ENCODE peak calls at places on chromosomes 16 and 17, in five cellular contexts. Z, F, L, B and D are unnamed samples.

GRCh38 chr16:78684655-78685400 is 585.4 kb downstream of the WWOX start:
- DNase-seq in Z (no peak), F (no peak), L (no peak), B (no peak), D (no peak)

GRCh38 chr17:77821114-77821513 is 137.4 kb upstream of the TNRC6C start:
- DNase-seq in Z (no peak), F (peak; percentile 24), L (no peak), B (peak; percentile 29), D (no peak)

GRCh38 chr17:12990041-12990808 is 27.6 kb downstream of the ELAC2 start:
- DNase-seq in Z (no peak), F (peak; percentile 26), L (no peak), B (no peak), D (no peak)

GRCh38 chr16:57873218-57873617 is 70.9 kb upstream of the KIFC3 start:
- DNase-seq in Z (no peak), F (no peak), L (peak; percentile 64), B (no peak), D (no peak)

GRCh38 chr16:17404903-17405691 is 65.7 kb downstream of the XYLT1 start:
- DNase-seq in Z (no peak), F (no peak), L (no peak), B (no peak), D (no peak)

GRCh38 chr17:75850928-75851692 is 4.0 kb downstream of the WBP2 start:
- DNase-seq in Z (no peak), F (no peak), L (no peak), B (no peak), D (no peak)

GRCh38 chr17:82872591-82873520 is 33.0 kb upstream of the ZNF750 start:
- DNase-seq in Z (no peak), F (no peak), L (no peak), B (no peak), D (no peak)

GRCh38 chr16:67100569-67101300 is 9.0 kb upstream of the PHAF1 start:
- DNase-seq in Z (peak; percentile 49), F (no peak), L (no peak), B (no peak), D (peak; percentile 28)

GRCh38 chr16:57645691-57646387 is 17.4 kb downstream of the ADGRG1 start:
- DNase-seq in Z (no peak), F (no peak), L (no peak), B (no peak), D (peak; percentile 81)

GRCh38 chr17:80408872-80409271 is 6.1 kb upstream of the ENDOV start:
- DNase-seq in Z (no peak), F (no peak), L (no peak), B (no peak), D (peak; percentile 71)

GRCh38 chr17:8255499-8255898 is 6.4 kb downstream of the PFAS start:
- DNase-seq in Z (peak; percentile 47), F (no peak), L (no peak), B (peak; percentile 21), D (no peak)

GRCh38 chr16:50267651-50268050 is 1.3 kb downstream of the ADCY7 start:
- DNase-seq in Z (no peak), F (no peak), L (no peak), B (no peak), D (no peak)

GRCh38 chr17:71192848-71193247 is 928.0 kb upstream of the SOX9 start:
- DNase-seq in Z (no peak), F (no peak), L (no peak), B (no peak), D (no peak)

GRCh38 chr16:12119562-12119961 is 143.0 kb downstream of the SNX29 start:
- DNase-seq in Z (no peak), F (no peak), L (no peak), B (no peak), D (no peak)

GRCh38 chr17:13038931-13039665 is 21.3 kb upstream of the ELAC2 start:
- DNase-seq in Z (no peak), F (no peak), L (no peak), B (no peak), D (no peak)

GRCh38 chr17:47295037-47295873 is 28.5 kb upstream of the EFCAB13 start:
- DNase-seq in Z (no peak), F (no peak), L (no peak), B (peak; percentile 79), D (no peak)

GRCh38 chr17:67575325-67575724 is 142.4 kb upstream of the NOL11 start:
- DNase-seq in Z (no peak), F (peak; percentile 5), L (no peak), B (peak; percentile 38), D (no peak)

DNA sequence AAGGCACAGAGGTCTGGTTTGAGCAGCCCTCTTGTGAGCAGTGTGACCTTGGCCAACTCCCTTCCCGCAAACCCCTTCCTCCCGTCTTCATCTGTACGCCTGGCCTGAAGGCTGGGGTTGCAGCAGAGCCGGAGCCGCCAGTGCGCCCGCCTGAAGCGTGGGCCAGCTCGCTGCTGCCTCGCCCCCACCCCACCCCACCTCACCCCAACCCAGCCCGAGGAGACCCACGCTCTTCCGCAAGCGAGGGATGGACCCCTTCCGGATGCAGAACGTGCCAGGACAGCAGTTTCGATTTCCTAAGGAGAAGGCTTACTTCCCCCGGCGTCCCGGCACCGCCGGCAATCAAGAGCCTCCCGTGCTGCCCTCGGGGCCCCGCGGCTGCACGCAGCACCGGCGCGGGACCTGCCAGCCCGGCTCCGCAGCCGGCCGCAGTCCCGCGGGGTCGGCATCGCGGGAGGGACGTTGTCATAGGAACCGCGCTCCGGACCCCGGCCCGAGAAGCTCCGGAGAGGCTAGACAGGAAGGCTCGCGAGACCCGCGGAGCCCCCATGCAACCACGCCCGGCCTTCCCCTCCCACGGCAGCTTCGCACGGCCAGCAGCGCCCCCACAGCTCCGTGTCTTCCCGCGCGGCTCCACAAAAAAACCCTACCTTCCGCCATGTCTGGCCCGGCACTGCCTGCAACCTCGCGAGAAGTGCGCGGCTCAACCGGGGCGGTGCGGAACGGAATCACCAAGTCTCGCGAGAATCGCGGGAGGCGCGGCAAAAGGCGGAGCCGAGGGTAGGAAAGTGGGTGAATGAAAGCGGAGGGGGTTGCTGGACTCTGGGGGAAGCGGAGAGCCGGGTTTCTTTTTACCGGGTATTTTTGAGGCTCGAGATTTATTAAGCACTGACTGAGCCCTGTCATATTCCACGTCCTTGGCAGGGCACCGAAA is at the start of gene ANKFY1:
- DNase-seq in Z (peak; percentile 99), F (peak; percentile 95), L (peak; percentile 99), B (peak; percentile 87), D (peak; percentile 97)
- TF ChIP-seq CTCF in Z (no peak), F (peak; percentile 48), L (no peak), B (peak; percentile 58), D (no peak)

GRCh38 chr16:8674413-8675022 is at the start of gene ABAT:
- DNase-seq in Z (peak; percentile 93), F (peak; percentile 82), L (peak; percentile 91), B (peak; percentile 91), D (peak; percentile 77)

GRCh38 chr16:8676160-8676547 is 1.7 kb downstream of the ABAT start:
- DNase-seq in Z (no peak), F (no peak), L (no peak), B (no peak), D (no peak)

GRCh38 chr16:8676737-8677375 is 2.4 kb downstream of the ABAT start:
- DNase-seq in Z (no peak), F (no peak), L (no peak), B (no peak), D (no peak)

GRCh38 chr16:8673611-8674412 is 605 bp upstream of the ABAT start:
- DNase-seq in Z (no peak), F (no peak), L (no peak), B (no peak), D (no peak)

GRCh38 chr16:8675183-8676159 is 1.1 kb downstream of the ABAT start:
- DNase-seq in Z (no peak), F (no peak), L (no peak), B (peak; percentile 96), D (no peak)
- TF ChIP-seq JUN in Z (no peak), F (no peak), L (no peak), B (no peak), D (no peak)

GRCh38 chr17:53627511-53627910 is 195.2 kb upstream of the KIF2B start:
- DNase-seq in Z (peak; percentile 17), F (no peak), L (no peak), B (no peak), D (no peak)
- H3K27ac ChIP-seq in Z (no peak overlapping the region), F (no peak overlapping the region), L (no peak overlapping the region), B (no peak overlapping the region), D (no peak overlapping the region)

GRCh38 chr16:47660540-47660939 is 199.4 kb downstream of the PHKB start:
- DNase-seq in Z (no peak), F (peak; percentile 15), L (no peak), B (no peak), D (no peak)
- TF ChIP-seq CTCF in Z (no peak), F (peak; percentile 22), L (peak; percentile 35), B (no peak), D (no peak)

DNA sequence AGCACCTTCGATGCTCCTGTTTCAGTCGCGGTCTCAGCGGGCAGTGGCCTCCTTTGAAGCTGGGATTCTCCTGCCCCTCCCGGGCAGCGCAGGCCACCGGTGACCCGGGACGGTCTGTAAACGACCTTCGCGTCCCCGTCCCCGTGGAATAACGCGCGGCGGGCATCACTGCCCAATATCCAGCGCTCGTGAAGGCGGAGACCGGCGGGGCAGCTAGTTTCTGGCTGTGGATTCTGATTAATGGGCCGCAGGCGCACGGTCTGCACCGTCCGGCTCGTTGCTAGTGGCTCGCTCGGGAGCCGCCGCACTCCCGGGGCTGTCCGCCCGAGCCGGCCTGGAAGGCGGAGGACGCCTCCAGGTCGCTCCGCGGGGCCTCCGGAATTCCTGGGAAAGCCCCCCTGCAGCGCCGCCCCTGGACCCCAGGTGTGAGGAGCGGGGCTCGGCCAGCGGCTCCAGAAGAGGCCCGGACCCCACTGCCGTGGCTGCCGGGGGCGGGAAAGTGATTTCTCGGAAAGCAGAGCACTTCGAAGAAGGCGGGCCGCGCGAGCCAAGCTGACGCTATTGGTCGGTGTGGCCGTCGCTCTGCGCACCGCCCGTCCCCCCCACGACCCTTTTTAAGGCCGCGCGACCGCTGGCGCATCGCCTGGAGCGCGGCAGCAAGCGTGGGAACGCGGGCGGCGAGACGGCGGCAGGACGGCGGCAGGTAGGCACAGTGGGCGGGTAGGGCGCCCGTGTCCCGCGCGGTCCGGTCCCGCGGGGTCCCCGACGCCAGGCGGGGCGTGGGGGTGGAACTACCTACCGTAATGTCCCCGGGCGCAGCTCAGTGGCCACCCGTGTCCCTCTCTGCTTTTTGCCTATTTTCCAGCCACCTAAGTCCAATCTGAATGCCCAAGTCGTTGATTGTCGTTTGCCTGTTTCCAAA is at the start of gene IRF8:
- DNase-seq in Z (no peak), F (no peak), L (peak; percentile 84), B (no peak), D (peak; percentile 81)
- TF ChIP-seq JUN in Z (no peak), F (no peak), L (no peak), B (no peak), D (no peak)